ENCODE peak calls at places on chromosomes 12 and 14, in eight cellular contexts. O is endothelial cell of umbilical vein, I is NT2/D1, N is GM23248, F is SK-N-SH, H is PC-3, E is fibroblast of lung, Q is endodermal cell. P is an unnamed sample. For H3K36me3, the result is how much of the 10 kb centered on the place peaks cover.

GRCh38 chr14:29802211-29802610 is 125.4 kb downstream of the PRKD1 start:
- DNase-seq in O (no peak), I (no peak), N (no peak), F (no peak), H (no peak), E (no peak), Q (no peak), P (no peak)

GRCh38 chr14:25836647-25837046 is 761.2 kb downstream of the NOVA1 start:
- DNase-seq in O (no peak), I (no peak), N (no peak), F (no peak), H (no peak), E (no peak), Q (no peak), P (no peak)

GRCh38 chr12:56839489-56840442 is 76.6 kb downstream of the HSD17B6 start:
- DNase-seq in O (peak), I (peak), N (peak), F (peak), H (peak), E (peak), Q (peak), P (peak)

GRCh38 chr14:25464078-25464477 is 414.1 kb upstream of the STXBP6 start:
- DNase-seq in O (no peak), I (no peak), N (no peak), F (no peak), H (no peak), E (no peak), Q (no peak), P (no peak)

GRCh38 chr14:81193924-81194633 is 26.7 kb downstream of the GTF2A1 start:
- DNase-seq in O (no peak), I (no peak), N (no peak), F (no peak), H (peak), E (no peak), Q (no peak), P (no peak)

GRCh38 chr14:53927171-53927570 is 29.5 kb downstream of the BMP4 start:
- DNase-seq in O (no peak), I (no peak), N (no peak), F (no peak), H (peak), E (peak), Q (no peak), P (peak)

GRCh38 chr14:33932526-33933292 is 18.2 kb downstream of the EGLN3 start:
- DNase-seq in O (no peak), I (no peak), N (no peak), F (no peak), H (peak), E (peak), Q (no peak), P (peak)

GRCh38 chr12:75208851-75209781 is 523 bp downstream of the KCNC2 start:
- DNase-seq in O (peak), I (peak), N (peak), F (peak), H (no peak), E (peak), Q (peak), P (peak)

GRCh38 chr14:58639842-58640484 is 2.2 kb downstream of the DACT1 start:
- DNase-seq in O (peak), I (no peak), N (peak), F (peak), H (peak), E (peak), Q (peak), P (peak)

GRCh38 chr14:38866461-38866860 is 236.6 kb downstream of the SEC23A start:
- DNase-seq in O (peak), I (no peak), N (no peak), F (no peak), H (no peak), E (no peak), Q (no peak), P (no peak)

GRCh38 chr12:65546528-65546927 is 268.0 kb downstream of the MSRB3 start:
- DNase-seq in O (no peak), I (no peak), N (no peak), F (no peak), H (no peak), E (no peak), Q (no peak), P (no peak)

GRCh38 chr12:578743-579449 is 84.3 kb downstream of the NINJ2 start:
- DNase-seq in O (peak), I (no peak), N (no peak), F (no peak), H (no peak), E (no peak), Q (peak), P (peak)

GRCh38 chr12:131990066-131990979 is 40.6 kb downstream of the EP400 start:
- DNase-seq in O (no peak), I (peak), N (no peak), F (no peak), H (no peak), E (no peak), Q (peak), P (peak)

GRCh38 chr14:101315802-101316296 is 245.4 kb upstream of the DIO3 start:
- DNase-seq in O (no peak), I (no peak), N (no peak), F (no peak), H (peak), E (no peak), Q (no peak), P (no peak)

GRCh38 chr12:79690156-79690605 is 583 bp downstream of the PAWR start:
- DNase-seq in O (no peak), I (no peak), N (peak), F (peak), H (peak), E (no peak), Q (no peak), P (no peak)

GRCh38 chr12:14769462-14769836 is 33.8 kb downstream of the WBP11 start:
- DNase-seq in O (no peak), I (peak), N (peak), F (peak), H (no peak), E (peak), Q (peak), P (peak)

GRCh38 chr12:25194722-25195055 is 271 bp downstream of the DNAI7 start:
- DNase-seq in O (no peak), I (no peak), N (no peak), F (no peak), H (no peak), E (no peak), Q (no peak), P (no peak)
- H3K9ac ChIP-seq in O (peak), I (no peak), N (peak), F (peak), H (peak), E (peak), Q (peak), P (peak)

GRCh38 chr14:24119691-24120090 is 4.9 kb upstream of the NRL start:
- DNase-seq in O (no peak), I (no peak), N (no peak), F (no peak), H (no peak), E (no peak), Q (no peak), P (no peak)
- H3K36me3 ChIP-seq in O (under half), I (half or more), N (under half), F (under half), H (under half), E (under half), Q (half or more), P (under half)

GRCh38 chr12:6378709-6379427 is 3.5 kb upstream of the SCNN1A start:
- DNase-seq in O (no peak), I (no peak), N (no peak), F (no peak), H (no peak), E (peak), Q (no peak), P (no peak)

GRCh38 chr12:6376079-6376941 is 947 bp upstream of the SCNN1A start:
- DNase-seq in O (peak), I (peak), N (peak), F (peak), H (no peak), E (peak), Q (peak), P (peak)

GRCh38 chr12:6376965-6377666 is 1.8 kb upstream of the SCNN1A start:
- DNase-seq in O (no peak), I (no peak), N (no peak), F (no peak), H (no peak), E (no peak), Q (peak), P (no peak)

GRCh38 chr12:6375269-6376078 is at the start of gene SCNN1A:
- DNase-seq in O (no peak), I (peak), N (no peak), F (no peak), H (no peak), E (no peak), Q (peak), P (no peak)

GRCh38 chr12:6377667-6377994 is 2.3 kb upstream of the SCNN1A start:
- DNase-seq in O (no peak), I (no peak), N (no peak), F (no peak), H (no peak), E (no peak), Q (peak), P (no peak)
- H3K9ac ChIP-seq in O (no peak), I (no peak), N (no peak), F (no peak), H (no peak), E (no peak), Q (no peak), P (no peak)

DNA sequence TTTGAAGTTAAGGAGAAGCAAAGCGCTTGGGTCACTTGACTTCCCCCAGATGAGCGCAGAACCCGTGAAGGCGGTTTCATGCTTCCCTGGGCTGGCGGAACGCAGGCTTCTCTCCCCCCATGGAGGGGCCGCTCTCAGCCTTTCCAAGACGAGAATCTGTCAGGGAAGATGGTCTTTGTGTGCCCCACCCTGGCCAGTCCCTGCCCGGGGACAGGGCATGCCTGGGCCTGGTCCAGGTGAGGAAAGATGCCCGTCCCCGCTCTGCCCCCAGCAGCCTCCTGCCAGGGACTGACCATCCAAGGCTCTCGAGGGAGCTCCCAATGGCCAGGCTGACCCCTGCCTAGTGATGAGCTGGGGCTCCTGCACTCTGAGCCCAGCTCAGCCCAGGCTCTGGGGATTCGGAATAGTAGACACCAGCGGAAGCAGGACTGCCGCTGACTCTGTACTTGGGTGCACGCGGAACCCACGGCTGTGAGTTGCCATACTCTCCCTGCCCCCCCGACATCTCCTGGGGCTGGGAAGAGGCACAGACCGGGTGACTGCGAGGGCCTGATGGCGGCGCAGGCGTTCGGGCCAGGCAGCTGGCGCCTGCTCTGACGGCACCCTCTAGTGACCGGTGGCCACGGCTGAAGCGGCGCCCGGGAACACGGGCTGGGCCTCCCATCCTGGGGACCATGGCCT is 142.2 kb upstream of the FKBP4 start:
- DNase-seq in O (no peak), I (no peak), N (no peak), F (peak), H (no peak), E (no peak), Q (peak), P (no peak)
- H3K36me3 ChIP-seq in O (under half), I (under half), N (under half), F (under half), H (under half), E (under half), Q (under half), P (under half)

DNA sequence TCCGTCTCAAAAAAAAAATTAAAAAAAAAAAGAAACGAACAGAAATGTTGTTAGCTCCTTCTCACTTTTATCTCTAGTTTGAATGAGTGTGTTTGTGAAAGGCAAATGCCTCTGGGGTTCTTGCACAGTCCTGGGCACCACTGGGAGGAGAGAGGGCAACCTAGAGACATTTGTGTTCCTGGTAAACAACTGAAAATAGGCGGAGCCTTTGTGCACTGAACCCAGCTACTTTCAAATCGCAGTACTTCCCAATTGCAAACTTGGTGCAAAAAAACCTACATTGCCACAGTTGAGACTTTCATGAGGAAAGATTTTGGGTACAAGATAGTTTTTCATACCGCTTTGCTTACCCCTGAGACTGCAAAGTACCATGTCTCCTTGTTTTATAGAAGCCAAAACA is 430.0 kb downstream of the ZFP36L1 start:
- DNase-seq in O (no peak), I (no peak), N (no peak), F (no peak), H (no peak), E (no peak), Q (no peak), P (no peak)
- H3K9ac ChIP-seq in O (no peak), I (no peak), N (no peak), F (no peak), H (no peak), E (no peak), Q (no peak), P (no peak)

GRCh38 chr12:103791350-103791920 is 49.6 kb downstream of the NT5DC3 start:
- DNase-seq in O (no peak), I (no peak), N (no peak), F (no peak), H (peak), E (no peak), Q (no peak), P (no peak)
- H3K36me3 ChIP-seq in O (under half), I (under half), N (under half), F (under half), H (under half), E (under half), Q (half or more), P (under half)

GRCh38 chr12:107490000-107490399 is 195.6 kb upstream of the PWP1 start:
- DNase-seq in O (no peak), I (no peak), N (no peak), F (no peak), H (no peak), E (no peak), Q (no peak), P (no peak)

GRCh38 chr12:107492393-107493134 is 193.0 kb upstream of the PWP1 start:
- DNase-seq in O (no peak), I (no peak), N (no peak), F (no peak), H (no peak), E (no peak), Q (no peak), P (no peak)

GRCh38 chr12:107493135-107493494 is 192.5 kb upstream of the PWP1 start:
- DNase-seq in O (no peak), I (no peak), N (no peak), F (no peak), H (no peak), E (no peak), Q (no peak), P (no peak)

GRCh38 chr12:107493646-107494045 is 192.0 kb upstream of the PWP1 start:
- DNase-seq in O (no peak), I (no peak), N (no peak), F (no peak), H (no peak), E (no peak), Q (no peak), P (no peak)

DNA sequence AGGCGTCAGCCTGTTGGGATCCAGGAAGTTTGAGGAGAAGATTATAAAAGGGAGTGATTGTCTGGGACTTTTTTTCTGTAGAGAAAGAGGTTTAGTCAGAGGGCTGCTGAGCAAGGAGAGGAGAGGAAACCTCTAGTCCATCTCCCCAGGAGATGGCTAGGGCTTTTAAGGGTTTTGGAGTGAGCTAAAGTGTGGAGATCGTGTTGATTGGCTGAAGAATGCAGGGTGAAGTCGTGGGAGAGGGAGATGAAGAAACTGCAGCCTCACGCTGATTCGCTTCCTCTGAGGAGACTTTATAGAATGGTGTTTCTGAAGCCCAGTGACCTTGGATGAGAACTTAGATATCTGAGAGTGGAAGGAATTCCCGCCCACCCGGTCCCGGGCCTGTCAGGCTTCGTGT is 193.7 kb upstream of the PWP1 start:
- DNase-seq in O (no peak), I (no peak), N (peak), F (no peak), H (no peak), E (no peak), Q (no peak), P (no peak)
- H3K9ac ChIP-seq in O (no peak), I (no peak), N (no peak), F (no peak), H (no peak), E (no peak), Q (no peak), P (no peak)

DNA sequence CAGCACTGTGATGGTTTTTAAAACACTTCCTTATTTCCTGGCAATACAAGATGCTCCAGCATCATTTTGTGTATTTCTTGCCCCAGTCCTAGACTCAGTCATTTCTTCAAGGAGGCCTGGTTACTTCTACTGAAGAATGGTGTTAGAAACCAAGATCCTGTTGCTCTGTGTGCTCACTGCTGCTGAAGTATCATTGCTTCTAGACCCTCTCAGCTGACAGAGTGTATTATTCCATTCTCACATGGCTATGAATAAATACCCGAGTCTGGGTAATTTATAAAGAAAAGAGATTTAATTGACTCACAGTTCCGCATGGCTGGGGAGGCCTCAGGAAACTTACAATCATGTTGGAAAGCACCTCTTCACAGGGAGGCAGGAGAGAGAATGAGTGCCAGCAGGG is 14.9 kb upstream of the SERPINA6 start:
- DNase-seq in O (no peak), I (no peak), N (no peak), F (no peak), H (no peak), E (no peak), Q (no peak), P (no peak)
- H3K36me3 ChIP-seq in O (under half), I (under half), N (under half), F (under half), H (under half), E (under half), Q (under half), P (under half)

GRCh38 chr14:99244960-99245340 is 27.0 kb downstream of the BCL11B start:
- DNase-seq in O (no peak), I (no peak), N (no peak), F (no peak), H (no peak), E (no peak), Q (no peak), P (no peak)
- H3K9ac ChIP-seq in O (no peak), I (peak), N (no peak), F (no peak), H (no peak), E (no peak), Q (peak), P (no peak)

GRCh38 chr14:44942436-44942835 is 19.3 kb downstream of the KLHL28 start:
- DNase-seq in O (no peak), I (no peak), N (no peak), F (no peak), H (no peak), E (no peak), Q (no peak), P (no peak)

GRCh38 chr14:44945264-44945663 is 16.5 kb downstream of the KLHL28 start:
- DNase-seq in O (no peak), I (no peak), N (peak), F (no peak), H (no peak), E (peak), Q (no peak), P (peak)

GRCh38 chr14:44940944-44941343 is 20.8 kb downstream of the KLHL28 start:
- DNase-seq in O (no peak), I (no peak), N (no peak), F (no peak), H (no peak), E (no peak), Q (no peak), P (no peak)

GRCh38 chr14:44944107-44944506 is 17.6 kb downstream of the KLHL28 start:
- DNase-seq in O (no peak), I (no peak), N (no peak), F (no peak), H (no peak), E (no peak), Q (no peak), P (no peak)

DNA sequence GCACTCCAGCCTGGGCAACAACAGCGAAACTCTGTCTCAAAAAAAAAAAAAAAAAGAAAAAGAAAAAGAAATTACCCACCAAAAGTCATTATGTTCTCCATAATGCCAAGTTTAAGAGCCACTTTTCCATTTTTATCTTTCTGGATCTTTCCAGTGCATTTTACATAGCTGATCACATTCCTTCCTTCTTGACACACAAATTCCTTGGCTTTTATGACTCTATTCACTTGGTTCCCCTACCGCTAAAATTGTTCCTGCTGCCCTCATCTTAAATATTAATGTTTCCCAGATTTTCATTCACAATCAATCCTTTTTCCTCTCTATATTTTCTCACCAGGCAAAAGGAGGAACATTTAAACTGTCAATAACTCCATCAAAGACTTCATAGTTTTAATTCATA is 20.2 kb downstream of the KLHL28 start:
- DNase-seq in O (no peak), I (no peak), N (peak), F (no peak), H (no peak), E (no peak), Q (no peak), P (peak)
- H3K36me3 ChIP-seq in O (under half), I (under half), N (under half), F (under half), H (under half), E (under half), Q (half or more), P (under half)